ENCODE peak calls at places on chromosomes 12 and 14, in four cellular contexts. One of them, this sample, is unnamed.
A peak's percentile ranks its signal among the peaks of the same experiment; 100 is the strongest.

GRCh38 chr12:2064078-2064507 is 11.3 kb downstream of the CACNA1C start:
- DNase-seq in fibroblast of pulmonary artery: peak; percentile 35
- DNase-seq in lower leg skin: no peak
- DNase-seq in GM06990: no peak
- DNase-seq in this sample: peak; percentile 27

GRCh38 chr12:107461222-107461980 is 224.2 kb upstream of the PWP1 start:
- DNase-seq in fibroblast of pulmonary artery: peak; percentile 57
- DNase-seq in lower leg skin: no peak
- DNase-seq in GM06990: no peak
- DNase-seq in this sample: no peak

GRCh38 chr14:57686317-57686716 is 179.6 kb downstream of the SLC35F4 start:
- DNase-seq in fibroblast of pulmonary artery: no peak
- DNase-seq in lower leg skin: no peak
- DNase-seq in GM06990: no peak
- DNase-seq in this sample: no peak

GRCh38 chr12:25644964-25645363 is 91.9 kb upstream of the LMNTD1 start:
- DNase-seq in fibroblast of pulmonary artery: no peak
- DNase-seq in lower leg skin: no peak
- DNase-seq in GM06990: no peak
- DNase-seq in this sample: no peak

GRCh38 chr12:113185180-113186032 is at the start of the genes DDX54 and RITA1:
- DNase-seq in fibroblast of pulmonary artery: peak; percentile 76
- DNase-seq in lower leg skin: peak; percentile 96
- DNase-seq in GM06990: peak; percentile 91
- DNase-seq in this sample: peak; percentile 58

GRCh38 chr12:85461127-85461526 is 181.1 kb downstream of the ALX1 start:
- DNase-seq in fibroblast of pulmonary artery: no peak
- DNase-seq in lower leg skin: no peak
- DNase-seq in GM06990: no peak
- DNase-seq in this sample: no peak

GRCh38 chr12:107468182-107468581 is 217.4 kb upstream of the PWP1 start:
- DNase-seq in fibroblast of pulmonary artery: no peak
- DNase-seq in lower leg skin: no peak
- DNase-seq in GM06990: no peak
- DNase-seq in this sample: no peak

GRCh38 chr14:24508155-24508554 is at the start of gene CMA1:
- DNase-seq in fibroblast of pulmonary artery: no peak
- DNase-seq in lower leg skin: no peak
- DNase-seq in GM06990: no peak
- DNase-seq in this sample: no peak

GRCh38 chr14:80636071-80636470 is 305.5 kb downstream of the CEP128 start:
- DNase-seq in fibroblast of pulmonary artery: peak; percentile 25
- DNase-seq in lower leg skin: no peak
- DNase-seq in GM06990: no peak
- DNase-seq in this sample: no peak

GRCh38 chr12:68479261-68479581 is 131.5 kb upstream of the RAP1B start:
- DNase-seq in fibroblast of pulmonary artery: no peak
- DNase-seq in lower leg skin: no peak
- DNase-seq in GM06990: no peak
- DNase-seq in this sample: no peak

GRCh38 chr12:33116284-33116683 is 219.7 kb upstream of the PKP2 start:
- DNase-seq in fibroblast of pulmonary artery: no peak
- DNase-seq in lower leg skin: no peak
- DNase-seq in GM06990: no peak
- DNase-seq in this sample: no peak

GRCh38 chr12:81668475-81668874 is 90.7 kb downstream of the PPFIA2 start:
- DNase-seq in fibroblast of pulmonary artery: peak; percentile 80
- DNase-seq in lower leg skin: no peak
- DNase-seq in GM06990: no peak
- DNase-seq in this sample: no peak

GRCh38 chr12:82437744-82438143 is 79.4 kb downstream of the METTL25 start:
- DNase-seq in fibroblast of pulmonary artery: no peak
- DNase-seq in lower leg skin: no peak
- DNase-seq in GM06990: no peak
- DNase-seq in this sample: no peak

GRCh38 chr14:96195441-96196081 is 9.1 kb upstream of the BDKRB2 start:
- DNase-seq in fibroblast of pulmonary artery: no peak
- DNase-seq in lower leg skin: no peak
- DNase-seq in GM06990: no peak
- DNase-seq in this sample: no peak

GRCh38 chr14:24605435-24606190 is 3.9 kb downstream of the GZMH start:
- DNase-seq in fibroblast of pulmonary artery: peak; percentile 3
- DNase-seq in lower leg skin: peak; percentile 83
- DNase-seq in GM06990: peak; percentile 53
- DNase-seq in this sample: no peak

GRCh38 chr12:93387780-93388179 is 10.1 kb downstream of the NUDT4 start:
- DNase-seq in fibroblast of pulmonary artery: peak; percentile 35
- DNase-seq in lower leg skin: no peak
- DNase-seq in GM06990: peak; percentile 43
- DNase-seq in this sample: no peak

GRCh38 chr12:122368361-122369073 is 54.0 kb downstream of the CLIP1 start:
- DNase-seq in fibroblast of pulmonary artery: peak; percentile 59
- DNase-seq in lower leg skin: peak; percentile 34
- DNase-seq in GM06990: no peak
- DNase-seq in this sample: no peak

GRCh38 chr14:64721899-64722298 is 17.7 kb downstream of the PLEKHG3 start:
- DNase-seq in fibroblast of pulmonary artery: no peak
- DNase-seq in lower leg skin: no peak
- DNase-seq in GM06990: no peak
- DNase-seq in this sample: no peak

GRCh38 chr12:96774501-96775256 is 132.4 kb upstream of the NEDD1 start:
- DNase-seq in fibroblast of pulmonary artery: no peak
- DNase-seq in lower leg skin: no peak
- DNase-seq in GM06990: no peak
- DNase-seq in this sample: no peak

GRCh38 chr14:36014236-36014635 is 162.3 kb downstream of the PTCSC3 start:
- DNase-seq in fibroblast of pulmonary artery: no peak
- DNase-seq in lower leg skin: no peak
- DNase-seq in GM06990: no peak
- DNase-seq in this sample: no peak

GRCh38 chr14:63200767-63201166 is 3.5 kb upstream of the RHOJ start:
- DNase-seq in fibroblast of pulmonary artery: no peak
- DNase-seq in lower leg skin: no peak
- DNase-seq in GM06990: no peak
- DNase-seq in this sample: no peak

GRCh38 chr14:57820581-57820980 is 45.3 kb downstream of the SLC35F4 start:
- DNase-seq in fibroblast of pulmonary artery: no peak
- DNase-seq in lower leg skin: no peak
- DNase-seq in GM06990: no peak
- DNase-seq in this sample: no peak

GRCh38 chr14:65846469-65846868 is 433.9 kb downstream of the FUT8 start:
- DNase-seq in fibroblast of pulmonary artery: no peak
- DNase-seq in lower leg skin: no peak
- DNase-seq in GM06990: no peak
- DNase-seq in this sample: no peak

GRCh38 chr14:104387000-104387384 is 192.6 kb upstream of the C14orf180 start:
- DNase-seq in fibroblast of pulmonary artery: no peak
- DNase-seq in lower leg skin: no peak
- DNase-seq in GM06990: peak; percentile 52
- DNase-seq in this sample: no peak

GRCh38 chr14:91335191-91336092 is 82.2 kb downstream of the CCDC88C start:
- DNase-seq in fibroblast of pulmonary artery: no peak
- DNase-seq in lower leg skin: no peak
- DNase-seq in GM06990: no peak
- DNase-seq in this sample: no peak

GRCh38 chr14:94722397-94722796 is 47.5 kb downstream of the GSC start:
- DNase-seq in fibroblast of pulmonary artery: no peak
- DNase-seq in lower leg skin: no peak
- DNase-seq in GM06990: no peak
- DNase-seq in this sample: no peak

GRCh38 chr12:9741726-9742125 is 8.8 kb upstream of the CLECL1 start:
- DNase-seq in fibroblast of pulmonary artery: no peak
- DNase-seq in lower leg skin: no peak
- DNase-seq in GM06990: peak; percentile 61
- DNase-seq in this sample: peak; percentile 82

GRCh38 chr12:114678718-114679117 is 5.3 kb downstream of the TBX3 start:
- DNase-seq in fibroblast of pulmonary artery: no peak
- DNase-seq in lower leg skin: no peak
- DNase-seq in GM06990: no peak
- DNase-seq in this sample: no peak

GRCh38 chr12:9910716-9911421 is 21.3 kb downstream of the CLEC2A start:
- DNase-seq in fibroblast of pulmonary artery: no peak
- DNase-seq in lower leg skin: no peak
- DNase-seq in GM06990: no peak
- DNase-seq in this sample: no peak

GRCh38 chr12:115882941-115883340 is 394.6 kb downstream of the MED13L start:
- DNase-seq in fibroblast of pulmonary artery: no peak
- DNase-seq in lower leg skin: no peak
- DNase-seq in GM06990: no peak
- DNase-seq in this sample: no peak

GRCh38 chr14:28767851-28768548 is 1.4 kb downstream of the FOXG1 start:
- DNase-seq in fibroblast of pulmonary artery: no peak
- DNase-seq in lower leg skin: no peak
- DNase-seq in GM06990: peak; percentile 66
- DNase-seq in this sample: no peak

GRCh38 chr14:50109342-50109741 is 7.0 kb downstream of the VCPKMT start:
- DNase-seq in fibroblast of pulmonary artery: peak; percentile 42
- DNase-seq in lower leg skin: no peak
- DNase-seq in GM06990: no peak
- DNase-seq in this sample: no peak

GRCh38 chr14:31420013-31420318 is 384 bp downstream of the HEATR5A start:
- DNase-seq in fibroblast of pulmonary artery: no peak
- DNase-seq in lower leg skin: peak; percentile 87
- DNase-seq in GM06990: peak; percentile 50
- DNase-seq in this sample: no peak

GRCh38 chr14:89233184-89233583 is 183.8 kb downstream of the FOXN3 start:
- DNase-seq in fibroblast of pulmonary artery: no peak
- DNase-seq in lower leg skin: no peak
- DNase-seq in GM06990: no peak
- DNase-seq in this sample: no peak

GRCh38 chr12:26770239-26771070 is 62.5 kb downstream of the ITPR2 start:
- DNase-seq in fibroblast of pulmonary artery: no peak
- DNase-seq in lower leg skin: no peak
- DNase-seq in GM06990: no peak
- DNase-seq in this sample: no peak

GRCh38 chr12:26771861-26772260 is 61.1 kb downstream of the ITPR2 start:
- DNase-seq in fibroblast of pulmonary artery: no peak
- DNase-seq in lower leg skin: no peak
- DNase-seq in GM06990: no peak
- DNase-seq in this sample: no peak

GRCh38 chr12:26768611-26769603 is 64.1 kb downstream of the ITPR2 start:
- DNase-seq in fibroblast of pulmonary artery: no peak
- DNase-seq in lower leg skin: no peak
- DNase-seq in GM06990: peak; percentile 15
- DNase-seq in this sample: no peak

GRCh38 chr12:26767865-26768264 is 65.1 kb downstream of the ITPR2 start:
- DNase-seq in fibroblast of pulmonary artery: no peak
- DNase-seq in lower leg skin: no peak
- DNase-seq in GM06990: no peak
- DNase-seq in this sample: no peak

DNA sequence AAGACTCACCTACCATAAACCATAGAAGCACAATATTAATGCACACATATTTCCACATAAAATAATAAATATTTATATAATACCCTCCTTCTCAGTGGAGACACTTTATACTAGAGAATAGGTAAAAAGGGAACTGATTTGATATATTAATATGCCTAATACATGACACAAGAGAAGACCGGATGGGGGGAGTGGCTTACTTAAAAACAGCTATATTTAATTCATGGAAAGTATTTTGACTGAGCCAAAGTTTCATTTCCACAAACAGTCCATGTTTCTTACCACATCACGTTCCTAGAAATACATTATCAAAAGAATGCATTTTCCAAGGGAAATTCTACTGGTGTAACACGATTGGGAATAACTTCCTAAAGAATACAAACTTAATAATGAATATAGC is 63.4 kb downstream of the ITPR2 start:
- DNase-seq in fibroblast of pulmonary artery: no peak
- DNase-seq in lower leg skin: no peak
- DNase-seq in GM06990: no peak
- DNase-seq in this sample: no peak
- TF ChIP-seq CTCF in fibroblast of pulmonary artery: no peak
- TF ChIP-seq CTCF in lower leg skin: no peak
- TF ChIP-seq CTCF in GM06990: no peak
- TF ChIP-seq CTCF in this sample: no peak

GRCh38 chr12:120121343-120121742 is 4.8 kb upstream of the RAB35 start:
- DNase-seq in fibroblast of pulmonary artery: no peak
- DNase-seq in lower leg skin: no peak
- DNase-seq in GM06990: no peak
- DNase-seq in this sample: no peak

GRCh38 chr12:120118710-120119097 is 2.2 kb upstream of the RAB35 start:
- DNase-seq in fibroblast of pulmonary artery: peak; percentile 40
- DNase-seq in lower leg skin: no peak
- DNase-seq in GM06990: no peak
- DNase-seq in this sample: no peak

GRCh38 chr12:120119395-120119973 is 2.9 kb upstream of the RAB35 start:
- DNase-seq in fibroblast of pulmonary artery: no peak
- DNase-seq in lower leg skin: no peak
- DNase-seq in GM06990: peak; percentile 77
- DNase-seq in this sample: peak; percentile 54

GRCh38 chr12:120125029-120125428 is 8.5 kb upstream of the RAB35 start:
- DNase-seq in fibroblast of pulmonary artery: no peak
- DNase-seq in lower leg skin: no peak
- DNase-seq in GM06990: no peak
- DNase-seq in this sample: no peak

DNA sequence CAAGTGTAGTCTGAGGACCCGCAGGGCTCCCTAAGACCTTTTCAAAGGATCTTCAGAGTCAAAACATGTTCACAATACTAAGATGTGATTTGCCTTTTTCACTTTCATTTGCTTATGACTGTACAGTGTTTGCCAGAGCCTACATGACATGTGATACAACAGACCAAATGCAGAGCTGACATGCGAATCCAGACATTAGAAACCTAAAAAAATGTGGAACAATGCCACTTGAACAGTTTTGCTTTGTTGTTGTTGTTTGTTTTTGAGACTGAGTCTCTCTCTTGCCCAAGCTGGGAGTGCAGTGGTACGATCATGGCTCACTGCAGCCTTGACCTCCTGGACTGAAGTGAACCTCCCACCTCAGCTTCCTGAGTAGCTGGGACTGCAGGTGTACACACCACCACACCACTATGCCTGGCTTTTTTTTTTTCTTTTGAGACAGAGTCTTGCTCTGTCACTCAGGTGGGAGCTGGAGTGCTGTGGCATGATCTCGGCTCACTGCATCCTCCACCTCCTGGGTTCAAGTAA is 5.3 kb upstream of the RAB35 start:
- DNase-seq in fibroblast of pulmonary artery: no peak
- DNase-seq in lower leg skin: no peak
- DNase-seq in GM06990: peak; percentile 76
- DNase-seq in this sample: peak; percentile 67
- H3K4me3 ChIP-seq in fibroblast of pulmonary artery: no peak overlapping the region
- H3K4me3 ChIP-seq in lower leg skin: no peak overlapping the region
- H3K4me3 ChIP-seq in GM06990: no peak overlapping the region
- H3K4me3 ChIP-seq in this sample: peak overlapping the region; percentile 22

GRCh38 chr14:72472845-72473244 is 421.1 kb downstream of the DPF3 start:
- DNase-seq in fibroblast of pulmonary artery: peak; percentile 7
- DNase-seq in lower leg skin: no peak
- DNase-seq in GM06990: no peak
- DNase-seq in this sample: no peak
- TF ChIP-seq CTCF in fibroblast of pulmonary artery: no peak
- TF ChIP-seq CTCF in lower leg skin: no peak
- TF ChIP-seq CTCF in GM06990: no peak
- TF ChIP-seq CTCF in this sample: peak; percentile 2

GRCh38 chr12:117293510-117293909 is 67.9 kb downstream of the NOS1 start:
- DNase-seq in fibroblast of pulmonary artery: no peak
- DNase-seq in lower leg skin: no peak
- DNase-seq in GM06990: no peak
- DNase-seq in this sample: no peak
- H3K4me3 ChIP-seq in fibroblast of pulmonary artery: no peak overlapping the region
- H3K4me3 ChIP-seq in lower leg skin: no peak overlapping the region
- H3K4me3 ChIP-seq in GM06990: no peak overlapping the region
- H3K4me3 ChIP-seq in this sample: no peak overlapping the region

GRCh38 chr12:67430708-67431335 is 161.7 kb downstream of the CAND1 start:
- DNase-seq in fibroblast of pulmonary artery: peak; percentile 50
- DNase-seq in lower leg skin: peak; percentile 90
- DNase-seq in GM06990: no peak
- DNase-seq in this sample: no peak
- TF ChIP-seq CTCF in fibroblast of pulmonary artery: no peak
- TF ChIP-seq CTCF in lower leg skin: no peak
- TF ChIP-seq CTCF in GM06990: no peak
- TF ChIP-seq CTCF in this sample: no peak